ENCODE peak calls at places on chromosomes 4 and X, in four cellular contexts. One of them, this sample, is unnamed.

GRCh38 chrX:49172280-49172780 is 632 bp downstream of the PLP2 start:
- DNase-seq in H1: no peak
- DNase-seq in K562: peak; percentile 55
- DNase-seq in HepG2: no peak
- DNase-seq in this sample: no peak

GRCh38 chrX:103276581-103277002 is at the start of gene TCEAL5:
- DNase-seq in K562: no peak
- DNase-seq in HepG2: no peak
- DNase-seq in H1: no peak
- DNase-seq in this sample: no peak

GRCh38 chr4:94819371-94819770 is 61.6 kb downstream of the BMPR1B start:
- DNase-seq in K562: no peak
- DNase-seq in H1: no peak
- DNase-seq in HepG2: no peak
- DNase-seq in this sample: no peak

GRCh38 chr4:158162637-158163036 is 10.2 kb downstream of the GASK1B start:
- DNase-seq in HepG2: no peak
- DNase-seq in K562: no peak
- DNase-seq in H1: no peak
- DNase-seq in this sample: no peak

GRCh38 chr4:139274790-139275189 is 5.2 kb downstream of the MGARP start:
- DNase-seq in H1: no peak
- DNase-seq in K562: no peak
- DNase-seq in HepG2: no peak
- DNase-seq in this sample: no peak

GRCh38 chr4:102824398-102824797 is 3.0 kb downstream of the UBE2D3 start:
- DNase-seq in K562: no peak
- DNase-seq in HepG2: no peak
- DNase-seq in H1: no peak
- DNase-seq in this sample: no peak

GRCh38 chr4:32140636-32141035 is 1420.5 kb downstream of the PCDH7 start:
- DNase-seq in HepG2: no peak
- DNase-seq in H1: no peak
- DNase-seq in K562: no peak
- DNase-seq in this sample: no peak

GRCh38 chr4:78772526-78773084 is 3.5 kb upstream of the BMP2K start:
- DNase-seq in H1: no peak
- DNase-seq in K562: no peak
- DNase-seq in HepG2: no peak
- DNase-seq in this sample: no peak

GRCh38 chr4:153471691-153472080 is 5.5 kb downstream of the TMEM131L start:
- DNase-seq in H1: no peak
- DNase-seq in K562: no peak
- DNase-seq in HepG2: no peak
- DNase-seq in this sample: no peak

GRCh38 chr4:113539408-113539807 is 222.1 kb downstream of the CAMK2D start:
- DNase-seq in H1: no peak
- DNase-seq in HepG2: no peak
- DNase-seq in K562: no peak
- DNase-seq in this sample: no peak

GRCh38 chr4:169417629-169418282 is 147.0 kb upstream of the SH3RF1 start:
- DNase-seq in H1: no peak
- DNase-seq in K562: no peak
- DNase-seq in HepG2: peak; percentile 27
- DNase-seq in this sample: no peak

GRCh38 chrX:46796574-46797191 is 37.8 kb upstream of the SLC9A7 start:
- DNase-seq in HepG2: peak; percentile 54
- DNase-seq in K562: peak; percentile 60
- DNase-seq in H1: no peak
- DNase-seq in this sample: peak; percentile 77

GRCh38 chr4:95095352-95095974 is 337.7 kb downstream of the BMPR1B start:
- DNase-seq in HepG2: peak; percentile 5
- DNase-seq in H1: no peak
- DNase-seq in K562: no peak
- DNase-seq in this sample: no peak

GRCh38 chrX:153885208-153885787 is 675 bp downstream of the L1CAM start:
- DNase-seq in K562: peak; percentile 56
- DNase-seq in HepG2: no peak
- DNase-seq in H1: no peak
- DNase-seq in this sample: no peak

GRCh38 chr4:8580321-8581093 is at the start of gene GPR78:
- DNase-seq in H1: peak; percentile 73
- DNase-seq in HepG2: no peak
- DNase-seq in K562: peak; percentile 90
- DNase-seq in this sample: peak; percentile 97

GRCh38 chr4:108111781-108112180 is 57.0 kb downstream of the LEF1 start:
- DNase-seq in K562: no peak
- DNase-seq in H1: no peak
- DNase-seq in HepG2: no peak
- DNase-seq in this sample: no peak

GRCh38 chr4:73816814-73817213 is 19.7 kb upstream of the CXCL6 start:
- DNase-seq in H1: no peak
- DNase-seq in K562: no peak
- DNase-seq in HepG2: no peak
- DNase-seq in this sample: no peak

GRCh38 chrX:119036369-119037029 is 36.3 kb upstream of the CT47C1 start:
- DNase-seq in K562: no peak
- DNase-seq in H1: no peak
- DNase-seq in HepG2: no peak
- DNase-seq in this sample: no peak

GRCh38 chr4:102625232-102625930 is 124.2 kb downstream of the NFKB1 start:
- DNase-seq in K562: no peak
- DNase-seq in HepG2: peak; percentile 59
- DNase-seq in H1: no peak
- DNase-seq in this sample: peak; percentile 46

DNA sequence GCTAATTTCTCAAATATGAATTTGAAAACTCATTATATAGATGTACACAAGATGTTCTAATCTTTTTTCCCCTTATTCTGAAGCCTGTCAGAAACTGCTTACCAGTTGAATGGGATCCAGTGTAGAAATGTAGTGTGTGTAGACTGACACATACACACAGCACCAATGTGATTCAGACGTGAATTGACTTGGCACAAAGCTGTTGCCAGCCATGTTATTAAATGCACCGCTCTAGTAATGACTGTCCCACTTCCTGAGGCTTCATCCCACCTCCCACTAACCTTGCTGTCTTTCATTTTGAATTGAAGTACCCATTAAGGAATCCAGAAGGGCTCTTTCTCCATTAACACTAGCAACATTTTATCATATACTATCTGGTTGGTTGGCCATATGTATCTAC is 146.6 kb downstream of the PPA2 start:
- DNase-seq in K562: no peak
- DNase-seq in HepG2: no peak
- DNase-seq in H1: no peak
- DNase-seq in this sample: no peak
- TF ChIP-seq JUN in K562: no peak
- TF ChIP-seq JUN in HepG2: no peak
- TF ChIP-seq JUN in H1: no peak
- TF ChIP-seq JUN in this sample: no peak

DNA sequence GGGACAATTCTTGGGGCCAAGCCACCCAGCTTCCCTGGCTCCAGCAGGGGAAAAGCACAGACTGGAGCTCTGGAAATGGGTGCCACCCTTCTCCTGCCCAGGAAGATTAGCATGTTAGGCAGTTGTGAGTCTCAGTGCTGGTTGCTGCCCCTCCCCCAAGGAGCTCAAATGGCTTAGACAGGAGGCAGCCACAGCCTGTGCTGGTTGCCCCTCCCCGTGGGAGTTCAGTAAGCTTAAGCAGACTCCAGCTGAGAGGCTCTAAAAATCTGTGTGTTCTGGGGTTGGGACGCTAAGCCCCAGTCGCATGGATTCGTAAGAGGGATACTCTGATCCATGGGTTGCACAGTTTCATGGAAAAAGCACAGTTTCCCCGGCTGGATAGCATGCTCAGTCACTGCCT is 92.7 kb upstream of the NDST3 start:
- DNase-seq in HepG2: no peak
- DNase-seq in K562: no peak
- DNase-seq in H1: no peak
- DNase-seq in this sample: peak; percentile 21
- TF ChIP-seq MAX in HepG2: no peak
- TF ChIP-seq MAX in K562: no peak
- TF ChIP-seq MAX in H1: no peak
- TF ChIP-seq MAX in this sample: no peak

GRCh38 chrX:73401591-73402266 is 45.1 kb upstream of the CDX4 start:
- DNase-seq in K562: no peak
- DNase-seq in H1: no peak
- DNase-seq in HepG2: no peak
- DNase-seq in this sample: peak; percentile 25
- TF ChIP-seq CREB1 in K562: no peak
- TF ChIP-seq CREB1 in H1: no peak
- TF ChIP-seq CREB1 in HepG2: no peak
- TF ChIP-seq CREB1 in this sample: no peak

DNA sequence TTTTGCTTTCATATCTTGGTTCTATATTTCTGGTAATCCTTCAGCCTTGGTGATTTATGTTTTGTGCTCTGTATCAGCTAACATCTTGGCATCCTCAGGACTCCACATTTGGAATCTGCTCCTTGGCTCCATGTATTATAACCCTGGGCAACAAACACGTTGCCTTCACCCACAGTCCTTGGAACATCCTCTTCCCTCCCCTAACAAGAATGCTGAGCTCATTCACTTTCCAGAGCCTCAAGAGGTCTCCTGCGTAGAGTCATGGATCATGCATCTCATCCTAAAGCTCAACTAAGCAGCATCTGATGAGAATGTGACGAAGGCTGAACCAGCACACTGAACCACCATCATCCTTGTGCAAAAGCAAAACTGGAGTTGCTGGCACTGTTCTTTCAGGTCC is 60.5 kb upstream of the C1GALT1C1 start:
- DNase-seq in K562: no peak
- DNase-seq in HepG2: no peak
- DNase-seq in H1: no peak
- DNase-seq in this sample: no peak
- TF ChIP-seq JUN in K562: no peak
- TF ChIP-seq JUN in HepG2: no peak
- TF ChIP-seq JUN in H1: no peak
- TF ChIP-seq JUN in this sample: no peak

GRCh38 chr4:26323807-26324206 is 3.0 kb downstream of the RBPJ start:
- DNase-seq in K562: no peak
- DNase-seq in H1: no peak
- DNase-seq in HepG2: no peak
- DNase-seq in this sample: no peak

GRCh38 chr4:26322349-26322748 is 1.5 kb downstream of the RBPJ start:
- DNase-seq in K562: no peak
- DNase-seq in H1: no peak
- DNase-seq in HepG2: no peak
- DNase-seq in this sample: no peak

GRCh38 chr4:26326791-26327190 is 6.0 kb downstream of the RBPJ start:
- DNase-seq in HepG2: no peak
- DNase-seq in K562: no peak
- DNase-seq in H1: no peak
- DNase-seq in this sample: no peak

GRCh38 chr4:26321326-26322276 is 787 bp downstream of the RBPJ start:
- DNase-seq in K562: no peak
- DNase-seq in H1: no peak
- DNase-seq in HepG2: peak; percentile 5
- DNase-seq in this sample: peak; percentile 42

GRCh38 chr4:26325191-26325590 is 4.4 kb downstream of the RBPJ start:
- DNase-seq in HepG2: peak; percentile 42
- DNase-seq in H1: no peak
- DNase-seq in K562: no peak
- DNase-seq in this sample: no peak
- TF ChIP-seq MAX in HepG2: no peak
- TF ChIP-seq MAX in H1: no peak
- TF ChIP-seq MAX in K562: no peak
- TF ChIP-seq MAX in this sample: no peak

GRCh38 chrX:40434443-40434842 is 146.3 kb upstream of the ATP6AP2 start:
- DNase-seq in HepG2: no peak
- DNase-seq in H1: no peak
- DNase-seq in K562: no peak
- DNase-seq in this sample: no peak
- TF ChIP-seq CREB1 in HepG2: no peak
- TF ChIP-seq CREB1 in H1: no peak
- TF ChIP-seq CREB1 in K562: no peak
- TF ChIP-seq CREB1 in this sample: no peak

GRCh38 chr4:126124817-126125216 is 810.1 kb downstream of the FAT4 start:
- DNase-seq in HepG2: no peak
- DNase-seq in K562: no peak
- DNase-seq in H1: no peak
- DNase-seq in this sample: no peak

GRCh38 chr4:126123933-126124332 is 809.2 kb downstream of the FAT4 start:
- DNase-seq in K562: no peak
- DNase-seq in HepG2: no peak
- DNase-seq in H1: no peak
- DNase-seq in this sample: no peak
- TF ChIP-seq JUN in K562: no peak
- TF ChIP-seq JUN in HepG2: no peak
- TF ChIP-seq JUN in H1: no peak
- TF ChIP-seq JUN in this sample: no peak

DNA sequence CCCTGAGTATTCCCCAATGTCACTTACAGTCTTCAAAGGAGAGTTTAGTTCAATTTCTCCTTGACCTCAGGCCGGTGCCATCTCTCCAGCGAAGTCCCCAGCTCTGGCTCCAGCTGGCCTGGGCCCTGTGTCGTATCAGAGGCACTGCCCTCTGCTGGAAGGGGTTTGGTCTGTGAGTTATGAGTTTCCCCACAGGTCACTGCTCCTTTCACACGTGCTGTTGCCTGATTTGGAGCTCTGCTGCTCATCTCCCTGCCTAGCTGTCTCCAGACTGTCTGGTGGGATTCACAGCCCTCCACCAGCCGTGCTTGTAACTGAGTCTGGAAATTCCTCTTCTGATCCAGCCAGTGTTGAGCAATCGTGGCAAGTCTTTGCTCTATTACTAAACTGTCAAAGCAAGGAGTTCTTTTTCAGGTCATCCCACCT is at the start of gene RAP2C:
- DNase-seq in HepG2: peak; percentile 77
- DNase-seq in K562: peak; percentile 55
- DNase-seq in H1: peak; percentile 9
- DNase-seq in this sample: peak; percentile 66
- TF ChIP-seq MAX in HepG2: peak; percentile 72
- TF ChIP-seq MAX in K562: peak; percentile 75
- TF ChIP-seq MAX in H1: peak; percentile 58
- TF ChIP-seq MAX in this sample: no peak

GRCh38 chr4:82045267-82045666 is 328.5 kb downstream of the HNRNPD start:
- DNase-seq in HepG2: no peak
- DNase-seq in H1: no peak
- DNase-seq in K562: no peak
- DNase-seq in this sample: no peak

GRCh38 chr4:82042042-82042441 is 331.7 kb downstream of the HNRNPD start:
- DNase-seq in HepG2: no peak
- DNase-seq in H1: no peak
- DNase-seq in K562: no peak
- DNase-seq in this sample: no peak

GRCh38 chr4:82044141-82044993 is 329.4 kb downstream of the HNRNPD start:
- DNase-seq in H1: peak; percentile 41
- DNase-seq in K562: peak; percentile 5
- DNase-seq in HepG2: no peak
- DNase-seq in this sample: peak; percentile 80

GRCh38 chr4:82043809-82044137 is 330.0 kb downstream of the HNRNPD start:
- DNase-seq in K562: no peak
- DNase-seq in HepG2: no peak
- DNase-seq in H1: no peak
- DNase-seq in this sample: no peak

GRCh38 chr4:82043081-82043808 is 330.5 kb downstream of the HNRNPD start:
- DNase-seq in HepG2: peak; percentile 81
- DNase-seq in K562: peak; percentile 8
- DNase-seq in H1: no peak
- DNase-seq in this sample: peak; percentile 21
- TF ChIP-seq CREB1 in HepG2: no peak
- TF ChIP-seq CREB1 in K562: no peak
- TF ChIP-seq CREB1 in H1: no peak
- TF ChIP-seq CREB1 in this sample: no peak